ENCODE peak calls at places on chromosomes 3 and 15, in ten cellular contexts. E is activated effector memory CD4-positive, alpha-beta T cell treated with anti-CD3 and anti-CD28 coated beads, Interleukin-2, amount 50 U/mL, for 16 hours; P is activated B cell treated with CpG ODN at 0.5 μM for 24 hours; W is OCI-LY7; Z is fibroblast of mammary gland; C is thoracic aorta; V is NAMALWA; K is HEK293T; N is foreskin melanocyte; G is fibroblast of pulmonary artery. Y is an unnamed sample.

GRCh38 chr3:67075295-67075694 is 77.2 kb downstream of the KBTBD8 start:
- DNase-seq in W (no peak), C (no peak), E (no peak), N (no peak), V (no peak), Z (no peak), K (no peak), G (no peak), P (no peak), Y (no peak)

GRCh38 chr15:23416349-23417276 is 30.4 kb downstream of the GOLGA6L2 start:
- DNase-seq in V (peak), P (no peak), Z (no peak), E (no peak), C (no peak), N (no peak), G (no peak), K (peak), W (no peak), Y (peak)

GRCh38 chr15:31439328-31439727 is 112.7 kb downstream of the KLF13 start:
- DNase-seq in G (no peak), E (no peak), W (peak), P (no peak), N (no peak), V (peak), Z (peak), K (no peak), C (no peak), Y (peak)

GRCh38 chr3:100737334-100737733 is 28.0 kb downstream of the TFG start:
- DNase-seq in K (peak), W (peak), Z (peak), G (peak), P (no peak), C (no peak), E (no peak), N (no peak), V (peak), Y (no peak)

GRCh38 chr3:108202834-108203233 is 19.4 kb downstream of the IFT57 start:
- DNase-seq in W (no peak), G (no peak), P (no peak), V (no peak), Z (no peak), N (no peak), K (peak), E (no peak), C (no peak), Y (peak)

GRCh38 chr3:78101363-78101762 is 1061.5 kb downstream of the ROBO2 start:
- DNase-seq in P (no peak), E (no peak), G (peak), W (no peak), Z (peak), N (no peak), C (no peak), V (no peak), K (no peak), Y (no peak)

GRCh38 chr3:176767385-176767784 is 429.9 kb downstream of the TBL1XR1 start:
- DNase-seq in G (peak), C (no peak), E (no peak), V (no peak), N (no peak), W (no peak), Z (peak), K (no peak), P (no peak), Y (no peak)

GRCh38 chr3:107598926-107599754 is 76.4 kb downstream of the BBX start:
- DNase-seq in C (no peak), Z (peak), K (peak), P (peak), N (peak), G (peak), E (peak), V (peak), W (peak), Y (no peak)

GRCh38 chr3:131901686-131902085 is 133.1 kb downstream of the CPNE4 start:
- DNase-seq in N (no peak), K (no peak), V (no peak), P (no peak), E (no peak), Z (peak), C (no peak), G (no peak), W (no peak), Y (no peak)

GRCh38 chr3:45425237-45425933 is 37.0 kb downstream of the LARS2 start:
- DNase-seq in N (no peak), W (no peak), P (no peak), E (no peak), G (no peak), K (no peak), Z (no peak), V (no peak), C (no peak), Y (no peak)

GRCh38 chr3:69121950-69122349 is 445 bp downstream of the LMOD3 start:
- DNase-seq in K (no peak), E (no peak), G (no peak), P (no peak), C (no peak), N (no peak), W (no peak), Z (no peak), V (no peak), Y (no peak)

GRCh38 chr3:141959531-141959920 is 83.1 kb downstream of the ATP1B3 start:
- DNase-seq in C (no peak), G (no peak), W (no peak), P (no peak), K (no peak), Z (no peak), E (no peak), N (no peak), V (no peak), Y (no peak)

GRCh38 chr15:38828031-38828532 is 263.5 kb upstream of the RASGRP1 start:
- DNase-seq in N (no peak), W (no peak), Z (peak), P (no peak), E (no peak), G (peak), V (no peak), C (no peak), K (no peak), Y (no peak)

GRCh38 chr3:43503067-43503728 is 118.6 kb downstream of the ANO10 start:
- DNase-seq in P (no peak), E (no peak), N (peak), Z (peak), K (no peak), C (no peak), G (peak), V (peak), W (peak), Y (no peak)

Y was measured in Caco-2.